ENCODE peak calls at places on chromosome 11, in ten cellular contexts. M is heart left ventricle, U is Peyer's patch, V is A549, Z is prostate gland, Y is uterus, T is spleen, S is HCT116, B is IMR-90, P is adrenal gland. J is an unnamed sample. For H3K4me1, the result is how much of the 10 kb centered on the place peaks cover.

GRCh38 chr11:35980646-35981402 is 37.0 kb downstream of the LDLRAD3 start:
- DNase-seq in Z (no peak), M (no peak), Y (no peak), T (no peak), B (peak), U (no peak), V (no peak), P (no peak), S (no peak), J (no peak)

GRCh38 chr11:70244698-70245097 is 25.8 kb upstream of the PPFIA1 start:
- DNase-seq in Z (no peak), T (no peak), V (peak), S (no peak), U (no peak), P (no peak), B (peak), M (no peak), Y (no peak), J (no peak)

GRCh38 chr11:83639995-83640758 is 354.0 kb upstream of the CCDC90B start:
- DNase-seq in T (no peak), B (no peak), S (no peak), Z (no peak), P (no peak), V (no peak), M (no peak), Y (no peak), U (no peak), J (no peak)

GRCh38 chr11:97332271-97332670 is 942.5 kb downstream of the JRKL start:
- DNase-seq in Y (no peak), U (no peak), M (no peak), S (no peak), P (no peak), B (no peak), V (no peak), T (no peak), Z (no peak), J (no peak)

GRCh38 chr11:81658722-81659121 is 1074.9 kb downstream of the FAM181B start:
- DNase-seq in M (no peak), Y (no peak), U (no peak), Z (no peak), B (peak), T (no peak), P (no peak), V (peak), S (no peak), J (no peak)

GRCh38 chr11:10293423-10294288 is at the start of gene SBF2:
- DNase-seq in Z (peak), Y (peak), U (peak), M (peak), B (peak), T (peak), V (peak), S (no peak), P (peak), J (peak)

GRCh38 chr11:69080361-69080973 is 31.7 kb downstream of the TPCN2 start:
- DNase-seq in P (no peak), U (no peak), M (no peak), V (no peak), Z (no peak), T (no peak), S (no peak), B (peak), Y (no peak), J (no peak)

GRCh38 chr11:61549662-61550568 is 31.0 kb downstream of the SYT7 start:
- DNase-seq in Y (no peak), M (peak), S (no peak), V (no peak), B (no peak), T (no peak), U (no peak), P (no peak), Z (no peak), J (no peak)

GRCh38 chr11:1262172-1263006 is 39.5 kb downstream of the MUC5B start:
- DNase-seq in P (peak), Y (peak), M (peak), T (peak), Z (peak), B (peak), U (peak), V (peak), S (peak), J (peak)
- TF ChIP-seq POLR2A in P (peak), Y (peak), M (peak), T (no peak), Z (peak), B (peak), U (peak), V (peak), S (peak), J (no peak)

GRCh38 chr11:75820636-75821035 is 5.6 kb downstream of the UVRAG start:
- DNase-seq in M (no peak), V (no peak), P (peak), S (no peak), Y (no peak), U (no peak), Z (no peak), B (peak), T (no peak), J (no peak)
- H3K4me1 ChIP-seq in M (half or more), V (under half), P (half or more), S (under half), Y (under half), U (under half), Z (under half), B (under half), T (under half), J (half or more)

GRCh38 chr11:65538915-65539374 is 14.1 kb downstream of the SCYL1 start:
- DNase-seq in Z (no peak), V (no peak), U (no peak), B (no peak), Y (no peak), P (no peak), T (peak), M (no peak), S (no peak), J (no peak)
- TF ChIP-seq POLR2A in Z (no peak), V (no peak), U (no peak), B (peak), Y (no peak), P (no peak), T (no peak), M (no peak), S (no peak), J (no peak)

GRCh38 chr11:25163421-25163820 is 666.6 kb downstream of the LUZP2 start:
- DNase-seq in M (no peak), U (no peak), Z (no peak), P (no peak), Y (no peak), S (no peak), V (no peak), T (no peak), B (peak), J (no peak)
- H3K4me1 ChIP-seq in M (under half), U (under half), Z (under half), P (under half), Y (under half), S (under half), V (under half), T (under half), B (under half), J (under half)

DNA sequence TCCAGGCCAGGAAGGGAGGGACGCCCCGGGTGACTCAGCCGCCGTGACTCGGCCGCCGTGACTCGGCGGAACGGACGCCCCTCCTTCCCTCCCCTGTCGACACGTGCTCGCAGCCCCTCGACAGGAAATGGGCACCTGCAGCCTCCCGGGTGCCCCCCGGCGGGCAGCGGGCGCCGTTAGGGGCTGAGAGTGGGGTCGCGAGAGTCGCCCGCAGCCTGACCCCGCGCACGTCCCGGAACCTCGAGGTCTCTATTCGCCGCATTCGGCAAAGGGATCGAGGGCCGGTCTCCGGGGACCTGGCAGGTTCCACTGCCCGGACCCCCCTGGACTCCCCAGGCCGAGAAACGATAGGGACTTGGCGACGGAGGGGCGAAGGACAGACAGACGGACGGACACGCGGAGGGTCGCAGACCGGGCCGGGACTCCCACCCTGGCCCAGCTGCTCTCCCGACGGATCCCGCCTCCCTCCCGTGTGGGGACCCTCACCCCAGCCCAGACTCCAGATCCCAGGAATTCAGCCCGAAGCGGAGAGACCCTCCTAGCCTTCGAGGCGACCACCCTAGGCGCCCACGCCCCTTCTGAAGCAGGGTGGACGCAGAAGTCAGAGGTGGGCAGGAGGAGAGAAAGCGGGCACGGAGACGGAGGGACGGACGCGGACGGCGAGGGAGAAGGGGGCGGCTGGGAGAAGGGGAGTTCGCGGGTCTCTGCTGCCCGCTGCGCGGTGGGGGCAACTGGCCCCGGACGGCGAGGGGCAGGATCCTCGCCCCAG is 648 bp downstream of the FOSL1 start:
- DNase-seq in M (peak), U (no peak), T (peak), P (peak), Y (peak), B (peak), S (no peak), Z (no peak), V (peak), J (no peak)
- TF ChIP-seq POLR2A in M (peak), U (no peak), T (no peak), P (no peak), Y (no peak), B (peak), S (no peak), Z (peak), V (peak), J (no peak)

GRCh38 chr11:47912843-47913437 is 64.8 kb upstream of the NUP160 start:
- DNase-seq in S (no peak), M (no peak), B (no peak), T (no peak), P (no peak), U (no peak), Y (no peak), V (no peak), Z (no peak), J (no peak)
- H3K4me1 ChIP-seq in S (under half), M (under half), B (under half), T (under half), P (under half), U (under half), Y (under half), V (under half), Z (under half), J (under half)

DNA sequence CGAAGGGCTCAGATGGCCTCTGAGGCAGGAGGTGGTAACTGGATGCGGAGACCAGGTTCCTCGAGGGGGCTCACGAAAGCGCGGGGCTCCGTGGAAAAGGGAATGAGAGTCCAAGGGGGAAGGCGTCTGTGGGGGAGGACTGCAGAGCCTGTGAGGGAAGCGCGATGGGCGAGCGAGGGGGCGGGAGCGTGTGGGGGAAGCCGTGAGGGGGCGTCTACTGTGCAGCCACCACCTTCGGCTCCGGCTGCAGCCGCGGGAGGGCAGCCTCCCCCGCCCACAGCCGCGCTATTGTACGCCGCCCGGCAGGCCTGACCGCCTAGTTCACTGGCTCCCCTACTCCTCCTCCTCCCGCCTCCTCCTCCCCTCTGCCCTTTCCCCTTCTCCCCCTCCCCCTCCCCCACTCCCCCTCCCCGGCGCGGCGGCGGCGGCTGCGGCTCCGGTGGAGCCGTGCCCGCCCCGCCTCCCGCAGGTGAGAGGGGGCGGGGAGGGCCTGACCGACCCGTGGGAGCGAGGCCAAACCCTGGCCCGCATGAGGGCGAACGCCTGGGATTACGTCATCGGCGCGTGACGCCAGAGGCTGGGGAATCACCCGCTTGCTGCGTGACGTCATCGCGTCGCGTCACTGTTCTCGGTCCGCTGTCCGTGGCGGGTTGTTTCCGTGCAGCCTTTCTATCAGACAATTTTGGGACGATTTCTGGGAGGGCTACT is at the start of gene PAK1:
- DNase-seq in S (peak), V (peak), B (peak), P (peak), M (peak), U (peak), Y (peak), Z (peak), T (peak), J (peak)
- TF ChIP-seq POLR2A in S (no peak), V (no peak), B (no peak), P (peak), M (no peak), U (peak), Y (peak), Z (peak), T (no peak), J (no peak)